ENCODE peak calls at places on chromosomes 11 and 22, in four cellular contexts. One of them, this sample, is unnamed. For H3K27me3 and H3K4me1, the result is how much of the 10 kb centered on the place peaks cover.

GRCh38 chr11:130691581-130691980 is 224.7 kb downstream of the SNX19 start:
- DNase-seq in BE2C: no peak
- DNase-seq in small intestine: no peak
- DNase-seq in prostate gland: no peak
- DNase-seq in this sample: no peak

GRCh38 chr22:20750461-20751184 is 23.3 kb upstream of the SERPIND1 start:
- DNase-seq in BE2C: peak
- DNase-seq in small intestine: peak
- DNase-seq in prostate gland: peak
- DNase-seq in this sample: no peak

GRCh38 chr11:71207996-71208774 is 44.2 kb downstream of the SHANK2 start:
- DNase-seq in BE2C: no peak
- DNase-seq in small intestine: no peak
- DNase-seq in prostate gland: no peak
- DNase-seq in this sample: no peak

GRCh38 chr11:46421257-46421880 is 29.8 kb upstream of the CHRM4 start:
- DNase-seq in BE2C: peak
- DNase-seq in small intestine: peak
- DNase-seq in prostate gland: no peak
- DNase-seq in this sample: no peak

GRCh38 chr11:16126361-16126760 is 230.0 kb downstream of the SOX6 start:
- DNase-seq in BE2C: no peak
- DNase-seq in small intestine: no peak
- DNase-seq in prostate gland: no peak
- DNase-seq in this sample: no peak

GRCh38 chr22:45216133-45217003 is 24.3 kb downstream of the KIAA0930 start:
- DNase-seq in BE2C: peak
- DNase-seq in small intestine: no peak
- DNase-seq in prostate gland: no peak
- DNase-seq in this sample: no peak

GRCh38 chr11:67508486-67509121 is 642 bp upstream of the CDK2AP2 start:
- DNase-seq in BE2C: peak
- DNase-seq in small intestine: peak
- DNase-seq in prostate gland: peak
- DNase-seq in this sample: peak

GRCh38 chr11:59545179-59546020 is 34.1 kb downstream of the OR4D9 start:
- DNase-seq in BE2C: no peak
- DNase-seq in small intestine: no peak
- DNase-seq in prostate gland: no peak
- DNase-seq in this sample: no peak

GRCh38 chr11:45407226-45407625 is 121.1 kb upstream of the SYT13 start:
- DNase-seq in BE2C: no peak
- DNase-seq in small intestine: no peak
- DNase-seq in prostate gland: no peak
- DNase-seq in this sample: no peak

GRCh38 chr11:17770048-17770652 is 35.6 kb downstream of the KCNC1 start:
- DNase-seq in BE2C: peak
- DNase-seq in small intestine: peak
- DNase-seq in prostate gland: no peak
- DNase-seq in this sample: no peak

GRCh38 chr11:77065878-77066228 is 918 bp upstream of the CAPN5 start:
- DNase-seq in BE2C: no peak
- DNase-seq in small intestine: no peak
- DNase-seq in prostate gland: peak
- DNase-seq in this sample: no peak

GRCh38 chr22:43435851-43436535 is 24.2 kb downstream of the MPPED1 start:
- DNase-seq in BE2C: peak
- DNase-seq in small intestine: no peak
- DNase-seq in prostate gland: peak
- DNase-seq in this sample: no peak
- H3K27me3 ChIP-seq in BE2C: under half
- H3K27me3 ChIP-seq in small intestine: under half
- H3K27me3 ChIP-seq in prostate gland: under half
- H3K27me3 ChIP-seq in this sample: under half

DNA sequence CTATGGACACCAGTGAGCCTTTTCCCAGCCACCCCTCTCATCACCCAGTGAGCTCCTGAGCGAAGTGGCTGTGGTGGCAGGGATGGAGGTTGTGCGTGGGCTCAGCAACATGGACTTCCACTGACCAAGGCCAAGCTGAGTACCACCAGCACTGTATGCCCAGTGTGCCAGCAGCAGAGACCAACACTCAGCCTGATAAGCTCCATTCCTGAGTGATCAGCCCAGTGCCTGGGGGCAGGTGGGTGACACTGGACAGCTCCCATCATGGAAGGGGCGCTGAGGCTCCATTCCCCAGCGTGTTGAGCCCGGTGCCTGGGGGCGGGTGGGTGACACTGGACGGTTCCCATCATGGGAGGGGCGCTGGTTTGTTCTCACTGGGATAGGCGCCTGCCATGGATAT is 17.6 kb upstream of the CD81 start:
- DNase-seq in BE2C: no peak
- DNase-seq in small intestine: no peak
- DNase-seq in prostate gland: no peak
- DNase-seq in this sample: no peak
- H3K4me3 ChIP-seq in BE2C: no peak
- H3K4me3 ChIP-seq in small intestine: no peak
- H3K4me3 ChIP-seq in prostate gland: no peak
- H3K4me3 ChIP-seq in this sample: no peak

GRCh38 chr22:39965749-39966148 is 5.6 kb downstream of the TMA7B start:
- DNase-seq in BE2C: no peak
- DNase-seq in small intestine: no peak
- DNase-seq in prostate gland: peak
- DNase-seq in this sample: no peak

GRCh38 chr22:39958916-39959639 is 1.1 kb upstream of the TMA7B start:
- DNase-seq in BE2C: no peak
- DNase-seq in small intestine: no peak
- DNase-seq in prostate gland: no peak
- DNase-seq in this sample: no peak

GRCh38 chr22:39960791-39961746 is 872 bp downstream of the TMA7B start:
- DNase-seq in BE2C: no peak
- DNase-seq in small intestine: peak
- DNase-seq in prostate gland: no peak
- DNase-seq in this sample: peak

GRCh38 chr22:39959640-39960447 is at the start of gene TMA7B:
- DNase-seq in BE2C: peak
- DNase-seq in small intestine: peak
- DNase-seq in prostate gland: no peak
- DNase-seq in this sample: peak

GRCh38 chr22:39962071-39962470 is 1.9 kb downstream of the TMA7B start:
- DNase-seq in BE2C: no peak
- DNase-seq in small intestine: no peak
- DNase-seq in prostate gland: no peak
- DNase-seq in this sample: no peak
- H3K4me1 ChIP-seq in BE2C: under half
- H3K4me1 ChIP-seq in small intestine: under half
- H3K4me1 ChIP-seq in prostate gland: under half
- H3K4me1 ChIP-seq in this sample: under half

GRCh38 chr11:68722143-68722542 is 29.2 kb downstream of the TESMIN start:
- DNase-seq in BE2C: no peak
- DNase-seq in small intestine: no peak
- DNase-seq in prostate gland: no peak
- DNase-seq in this sample: no peak

GRCh38 chr11:68724293-68724692 is 27.0 kb downstream of the TESMIN start:
- DNase-seq in BE2C: no peak
- DNase-seq in small intestine: no peak
- DNase-seq in prostate gland: no peak
- DNase-seq in this sample: no peak

GRCh38 chr11:68727783-68728182 is 23.5 kb downstream of the TESMIN start:
- DNase-seq in BE2C: no peak
- DNase-seq in small intestine: no peak
- DNase-seq in prostate gland: no peak
- DNase-seq in this sample: no peak
- H3K27me3 ChIP-seq in BE2C: under half
- H3K27me3 ChIP-seq in small intestine: under half
- H3K27me3 ChIP-seq in prostate gland: under half
- H3K27me3 ChIP-seq in this sample: under half

DNA sequence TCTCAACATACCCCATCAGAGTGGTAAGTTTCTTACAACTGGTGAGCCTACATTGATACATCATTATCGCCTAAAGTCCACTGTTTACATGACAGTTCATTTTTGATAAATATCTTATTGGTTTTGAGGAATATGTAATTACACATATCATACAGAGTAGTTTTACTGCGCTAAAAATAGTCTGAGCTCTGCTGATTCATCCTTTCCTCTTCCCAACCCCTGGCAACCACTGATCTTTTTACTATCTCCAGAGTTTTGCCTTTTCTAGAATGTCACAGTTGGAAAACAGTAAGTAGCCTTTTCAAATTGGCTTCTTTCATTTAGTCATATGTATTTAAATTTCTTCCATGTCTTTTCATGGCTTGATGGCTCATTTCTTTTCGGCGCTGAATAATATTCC is 112.8 kb downstream of the LARGE1 start:
- DNase-seq in BE2C: no peak
- DNase-seq in small intestine: no peak
- DNase-seq in prostate gland: no peak
- DNase-seq in this sample: no peak
- H3K4me3 ChIP-seq in BE2C: no peak
- H3K4me3 ChIP-seq in small intestine: no peak
- H3K4me3 ChIP-seq in prostate gland: no peak
- H3K4me3 ChIP-seq in this sample: no peak

GRCh38 chr11:62048101-62048500 is 75.7 kb upstream of the INCENP start:
- DNase-seq in BE2C: no peak
- DNase-seq in small intestine: no peak
- DNase-seq in prostate gland: no peak
- DNase-seq in this sample: no peak

DNA sequence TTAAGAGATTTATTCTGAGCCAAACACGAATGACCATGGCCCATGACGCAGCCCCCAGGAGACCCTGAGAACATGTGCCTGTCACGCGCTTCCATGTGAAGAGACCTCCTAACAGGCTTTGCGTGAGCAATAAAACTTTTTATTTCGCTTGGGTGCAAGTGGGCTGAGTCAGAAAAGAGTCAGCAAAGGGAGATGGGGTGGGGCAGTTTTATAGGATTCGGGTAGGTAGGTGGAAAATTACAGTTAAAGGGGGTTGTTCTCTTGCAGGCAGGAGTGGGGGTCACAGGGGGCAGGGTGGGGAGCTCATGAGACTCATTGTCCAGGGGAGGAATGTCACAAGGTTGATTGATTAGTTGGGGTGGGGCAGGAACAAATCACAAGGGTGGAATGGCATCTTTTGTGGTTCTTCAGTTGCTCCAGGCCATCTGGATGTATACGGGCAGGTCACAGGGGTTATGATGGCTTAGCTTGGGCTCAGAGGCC is 77.2 kb upstream of the FTH1 start:
- DNase-seq in BE2C: no peak
- DNase-seq in small intestine: peak
- DNase-seq in prostate gland: no peak
- DNase-seq in this sample: no peak
- H3K4me1 ChIP-seq in BE2C: under half
- H3K4me1 ChIP-seq in small intestine: under half
- H3K4me1 ChIP-seq in prostate gland: under half
- H3K4me1 ChIP-seq in this sample: under half